ENCODE peak calls at places on chromosomes 3 and 15, in ten cellular contexts. F, M, N, Q, R, W, H, T, I and L are unnamed samples.

GRCh38 chr15:65044724-65045481 is at the start of gene SLC51B:
- DNase-seq in F (no peak), M (peak; percentile 60), N (peak; percentile 56), Q (no peak), R (no peak), W (no peak), H (no peak), T (no peak), I (no peak), L (no peak)

GRCh38 chr3:193962986-193963683 is 172.8 kb upstream of the HES1 start:
- DNase-seq in F (no peak), M (no peak), N (no peak), Q (no peak), R (no peak), W (no peak), H (no peak), T (no peak), I (no peak), L (no peak)

GRCh38 chr3:23894166-23895061 is 22.4 kb downstream of the NKIRAS1 start:
- DNase-seq in F (no peak), M (no peak), N (no peak), Q (no peak), R (no peak), W (no peak), H (no peak), T (no peak), I (no peak), L (no peak)

GRCh38 chr15:67085237-67085817 is 19.9 kb downstream of the SMAD3 start:
- DNase-seq in F (no peak), M (no peak), N (no peak), Q (no peak), R (no peak), W (no peak), H (peak; percentile 47), T (no peak), I (no peak), L (no peak)

GRCh38 chr15:92521624-92522008 is 127.9 kb downstream of the ST8SIA2 start:
- DNase-seq in F (peak; percentile 69), M (peak; percentile 85), N (peak; percentile 83), Q (peak; percentile 29), R (peak; percentile 81), W (peak; percentile 25), H (peak; percentile 33), T (peak; percentile 83), I (peak; percentile 18), L (peak; percentile 72)

GRCh38 chr3:33131328-33132018 is 17.7 kb downstream of the CRTAP start:
- DNase-seq in F (peak; percentile 63), M (no peak), N (peak; percentile 83), Q (peak; percentile 67), R (peak; percentile 71), W (no peak), H (no peak), T (peak; percentile 78), I (peak; percentile 43), L (peak; percentile 78)

GRCh38 chr15:25772500-25772899 is 90.6 kb downstream of the ATP10A start:
- DNase-seq in F (peak; percentile 70), M (no peak), N (no peak), Q (no peak), R (no peak), W (no peak), H (no peak), T (no peak), I (no peak), L (no peak)

GRCh38 chr3:184560992-184561328 is 625 bp upstream of the EPHB3 start:
- DNase-seq in F (no peak), M (no peak), N (no peak), Q (no peak), R (no peak), W (no peak), H (no peak), T (no peak), I (no peak), L (no peak)

GRCh38 chr15:90887037-90887481 is 2.8 kb downstream of the FES start:
- DNase-seq in F (no peak), M (no peak), N (no peak), Q (no peak), R (no peak), W (no peak), H (no peak), T (no peak), I (no peak), L (no peak)

GRCh38 chr15:60172147-60172546 is 168.0 kb downstream of the FOXB1 start:
- DNase-seq in F (no peak), M (no peak), N (no peak), Q (no peak), R (no peak), W (no peak), H (no peak), T (peak; percentile 59), I (no peak), L (no peak)

GRCh38 chr3:97895216-97895615 is 73.4 kb downstream of the CRYBG3 start:
- DNase-seq in F (no peak), M (no peak), N (no peak), Q (no peak), R (no peak), W (no peak), H (no peak), T (no peak), I (no peak), L (no peak)

GRCh38 chr3:149120051-149120972 is 9.1 kb upstream of the HPS3 start:
- DNase-seq in F (peak; percentile 69), M (no peak), N (peak; percentile 62), Q (peak; percentile 64), R (peak; percentile 47), W (no peak), H (no peak), T (peak; percentile 70), I (peak; percentile 26), L (peak; percentile 42)

GRCh38 chr3:51384145-51384729 is 854 bp upstream of the MANF start:
- DNase-seq in F (peak; percentile 28), M (no peak), N (peak; percentile 47), Q (no peak), R (peak; percentile 62), W (no peak), H (no peak), T (no peak), I (no peak), L (peak; percentile 39)

GRCh38 chr15:95127356-95127755 is 896.0 kb downstream of the MCTP2 start:
- DNase-seq in F (no peak), M (no peak), N (no peak), Q (no peak), R (no peak), W (no peak), H (no peak), T (no peak), I (no peak), L (no peak)

GRCh38 chr15:38163651-38164050 is 89.0 kb upstream of the SPRED1 start:
- DNase-seq in F (no peak), M (no peak), N (no peak), Q (no peak), R (no peak), W (no peak), H (no peak), T (no peak), I (no peak), L (no peak)

GRCh38 chr3:117052356-117052755 is 342.8 kb downstream of the TUSC7 start:
- DNase-seq in F (no peak), M (no peak), N (no peak), Q (no peak), R (no peak), W (no peak), H (no peak), T (no peak), I (no peak), L (no peak)

GRCh38 chr3:184234671-184235380 is 5.4 kb downstream of the VWA5B2 start:
- DNase-seq in F (no peak), M (no peak), N (no peak), Q (no peak), R (no peak), W (no peak), H (no peak), T (no peak), I (no peak), L (no peak)

GRCh38 chr15:91067026-91067425 is 33.0 kb upstream of the SV2B start:
- DNase-seq in F (no peak), M (no peak), N (no peak), Q (no peak), R (no peak), W (no peak), H (no peak), T (no peak), I (no peak), L (no peak)